ENCODE peak calls at places on chromosome X, in four cellular contexts. V is esophagus squamous epithelium, D is nephron progenitor cell, E is neural crest cell. Y is an unnamed sample.

GRCh38 chrX:19846995-19847790 is 40.2 kb downstream of the SH3KBP1 start:
- DNase-seq in D (no peak), V (no peak), E (no peak), Y (no peak)

GRCh38 chrX:68203656-68204055 is 229.6 kb downstream of the OPHN1 start:
- DNase-seq in D (no peak), E (no peak), V (no peak), Y (no peak)

GRCh38 chrX:67543818-67544217 is at the start of gene AR:
- DNase-seq in E (peak), D (peak), V (no peak), Y (no peak)

GRCh38 chrX:139196890-139197289 is 333.6 kb upstream of the F9 start:
- DNase-seq in D (no peak), V (no peak), E (no peak), Y (no peak)

GRCh38 chrX:17047224-17047623 is 100.8 kb downstream of the REPS2 start:
- DNase-seq in D (no peak), V (no peak), E (no peak), Y (no peak)

GRCh38 chrX:53320543-53321215 is 39.3 kb upstream of the IQSEC2 start:
- DNase-seq in V (no peak), E (no peak), D (peak), Y (no peak)

GRCh38 chrX:11944486-11944885 is 186.4 kb downstream of the MSL3 start:
- DNase-seq in D (peak), V (no peak), E (peak), Y (peak)

GRCh38 chrX:11704725-11705495 is 39.2 kb upstream of the ARHGAP6 start:
- DNase-seq in V (no peak), E (no peak), D (peak), Y (no peak)

GRCh38 chrX:17377047-17377692 is 2.2 kb downstream of the NHS start:
- DNase-seq in D (peak), E (peak), V (no peak), Y (peak)

GRCh38 chrX:145817299-145817665 is 347 bp upstream of the SLITRK2 start:
- DNase-seq in E (no peak), V (no peak), D (peak), Y (no peak)

GRCh38 chrX:20254712-20255299 is 11.9 kb downstream of the RPS6KA3 start:
- DNase-seq in V (no peak), E (no peak), D (no peak), Y (no peak)

GRCh38 chrX:68072016-68072415 is 361.3 kb downstream of the OPHN1 start:
- DNase-seq in V (no peak), E (no peak), D (no peak), Y (no peak)

GRCh38 chrX:150897371-150898319 is 823 bp downstream of the CD99L2 start:
- DNase-seq in V (no peak), D (peak), E (no peak), Y (peak)

DNA sequence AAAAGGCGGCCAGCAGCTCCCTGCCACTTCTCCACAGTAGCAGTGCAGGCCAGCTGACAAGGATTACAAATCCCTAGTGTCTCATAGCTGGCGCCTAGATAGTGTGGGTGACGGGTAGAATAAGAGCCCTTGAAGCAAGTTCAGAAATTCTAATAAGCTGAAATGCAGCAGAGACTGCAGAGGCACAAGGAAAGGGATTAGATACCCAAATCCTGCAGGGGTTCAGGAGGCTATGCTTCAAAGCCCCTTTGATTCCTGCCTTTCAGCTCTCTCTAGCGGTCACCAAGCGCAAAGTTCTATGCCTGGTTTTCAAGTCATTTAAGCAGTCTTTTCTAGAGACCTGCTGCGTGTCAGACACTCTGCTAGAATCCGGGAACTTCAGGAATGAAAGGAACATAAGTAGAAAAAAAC is 79.2 kb downstream of the RLIM start:
- DNase-seq in E (no peak), D (peak), V (no peak), Y (no peak)
- TF ChIP-seq CTCF in E (peak), D (no peak), V (no peak), Y (peak)

GRCh38 chrX:131747173-131747572 is 203.3 kb downstream of the OR13H1 start:
- DNase-seq in E (no peak), V (no peak), D (no peak), Y (no peak)
- TF ChIP-seq CTCF in E (no peak), V (no peak), D (no peak), Y (no peak)

DNA sequence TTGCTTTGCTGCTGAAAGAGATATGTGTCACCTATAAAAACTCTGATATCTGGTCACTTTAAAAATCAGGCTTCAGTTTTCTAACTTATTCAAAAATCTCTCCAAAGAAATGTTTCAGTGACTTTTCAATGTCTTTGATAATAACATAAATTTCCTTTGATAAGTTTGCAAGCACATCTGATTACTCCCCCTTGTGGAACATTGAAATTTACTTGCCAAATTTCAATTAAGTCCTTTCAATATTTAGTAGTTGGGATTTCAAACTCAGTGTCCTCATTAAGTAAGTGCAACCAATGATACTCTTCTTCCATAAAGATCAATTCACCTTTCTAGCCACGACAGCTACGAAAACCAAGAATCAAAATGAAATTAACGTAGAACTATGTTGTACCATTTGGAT is 151.3 kb upstream of the FAM47C start:
- DNase-seq in V (no peak), D (no peak), E (no peak), Y (no peak)
- TF ChIP-seq CTCF in V (no peak), D (no peak), E (peak), Y (no peak)

GRCh38 chrX:72048515-72049455 is 82.9 kb downstream of the RTL5 start:
- DNase-seq in V (no peak), D (no peak), E (no peak), Y (no peak)
- TF ChIP-seq CTCF in V (no peak), D (no peak), E (no peak), Y (no peak)

DNA sequence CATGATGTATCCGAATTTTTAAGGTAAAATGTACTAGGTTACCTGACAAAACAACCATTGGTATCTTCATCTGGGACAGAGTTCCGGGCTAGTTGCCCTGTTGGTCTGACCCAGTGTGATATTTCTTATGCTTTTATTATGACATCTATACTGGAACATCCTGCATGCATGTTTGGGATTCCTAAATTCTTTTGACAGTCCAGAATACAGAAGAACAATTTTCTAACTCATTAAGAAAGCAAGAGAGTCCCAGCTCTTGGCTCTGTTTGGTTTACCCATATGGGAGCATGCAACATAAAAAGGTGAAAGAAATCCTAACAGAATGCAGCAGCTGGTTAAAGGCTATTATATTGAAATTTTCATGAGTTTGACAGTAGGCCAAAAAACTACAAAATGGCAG is 247.7 kb upstream of the FTHL17 start:
- DNase-seq in D (no peak), V (no peak), E (no peak), Y (no peak)
- TF ChIP-seq CTCF in D (no peak), V (no peak), E (no peak), Y (no peak)

DNA sequence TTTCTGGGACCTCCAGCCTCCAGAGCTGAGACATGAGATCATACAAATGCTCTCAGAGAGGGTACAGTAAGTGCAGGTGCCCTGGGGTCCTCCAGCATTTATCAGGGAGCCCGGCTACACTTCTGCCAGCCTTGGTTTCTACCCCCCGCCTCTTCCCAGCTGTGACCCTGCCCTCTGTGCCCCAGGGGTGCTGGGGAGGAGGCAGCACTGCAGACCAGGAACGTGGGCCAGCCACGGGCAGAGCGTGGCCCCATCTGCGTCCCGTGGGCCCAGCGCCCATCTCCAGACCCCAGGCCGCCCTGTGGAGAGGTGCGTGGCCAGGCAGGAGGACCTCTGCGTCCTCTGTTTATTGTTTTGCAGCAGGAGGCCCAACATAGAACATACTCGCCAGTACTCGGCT is 6.1 kb downstream of the SLC25A6 start:
- DNase-seq in D (no peak), E (no peak), V (no peak), Y (no peak)
- TF ChIP-seq CTCF in D (no peak), E (no peak), V (no peak), Y (no peak)

GRCh38 chrX:125205084-125205917 is 114.4 kb upstream of the TEX13C start:
- DNase-seq in D (peak), V (no peak), E (peak), Y (peak)
- TF ChIP-seq CTCF in D (peak), V (no peak), E (peak), Y (peak)

GRCh38 chrX:38768079-38768478 is 33.2 kb upstream of the MID1IP1 start:
- DNase-seq in E (no peak), D (no peak), V (no peak), Y (no peak)
- TF ChIP-seq CTCF in E (peak), D (no peak), V (peak), Y (no peak)

Y was measured in progenitor cell of endocrine pancreas.